ENCODE peak calls at places on chromosomes 13 and 19, in eight cellular contexts. X, Y, Q, S, O, P, V and D are unnamed samples.

GRCh38 chr13:52009985-52010384 is 1.3 kb downstream of the ATP7B start:
- DNase-seq in X (no peak), Y (no peak), Q (no peak), S (no peak), O (no peak), P (no peak), V (no peak), D (no peak)

GRCh38 chr13:34107814-34108213 is 289.9 kb downstream of the RFC3 start:
- DNase-seq in X (peak; percentile 10), Y (no peak), Q (no peak), S (no peak), O (no peak), P (no peak), V (peak; percentile 12), D (no peak)

GRCh38 chr19:7790416-7790815 is 27.4 kb downstream of the CLEC4M start:
- DNase-seq in X (no peak), Y (no peak), Q (no peak), S (no peak), O (no peak), P (no peak), V (no peak), D (no peak)

GRCh38 chr19:51799311-51799997 is 4.5 kb downstream of the FPR3 start:
- DNase-seq in X (peak; percentile 100), Y (no peak), Q (peak; percentile 65), S (no peak), O (no peak), P (peak; percentile 96), V (peak; percentile 94), D (peak; percentile 87)

GRCh38 chr19:4911786-4912672 is 2.7 kb downstream of the UHRF1 start:
- DNase-seq in X (peak; percentile 100), Y (peak; percentile 95), Q (peak; percentile 45), S (peak; percentile 75), O (peak; percentile 90), P (no peak), V (peak; percentile 99), D (peak; percentile 100)

GRCh38 chr13:46170268-46170667 is 11.7 kb downstream of the LCP1 start:
- DNase-seq in X (no peak), Y (no peak), Q (peak; percentile 32), S (no peak), O (no peak), P (no peak), V (no peak), D (no peak)

GRCh38 chr19:58562126-58563033 is 4.0 kb upstream of the UBE2M start:
- DNase-seq in X (peak; percentile 40), Y (no peak), Q (peak; percentile 55), S (no peak), O (no peak), P (no peak), V (peak; percentile 34), D (no peak)

GRCh38 chr13:73844986-73845385 is 289.2 kb downstream of the KLF12 start:
- DNase-seq in X (peak; percentile 47), Y (no peak), Q (no peak), S (no peak), O (no peak), P (no peak), V (peak; percentile 32), D (no peak)

GRCh38 chr19:53076984-53077383 is 26.2 kb downstream of the ZNF160 start:
- DNase-seq in X (peak; percentile 88), Y (no peak), Q (peak; percentile 49), S (peak; percentile 25), O (no peak), P (no peak), V (peak; percentile 45), D (no peak)

GRCh38 chr13:27921961-27922910 is 2.4 kb downstream of the PDX1 start:
- DNase-seq in X (no peak), Y (no peak), Q (no peak), S (no peak), O (no peak), P (no peak), V (no peak), D (no peak)

GRCh38 chr13:78497702-78498319 is 105.5 kb downstream of the POU4F1 start:
- DNase-seq in X (no peak), Y (no peak), Q (no peak), S (no peak), O (no peak), P (no peak), V (no peak), D (no peak)

GRCh38 chr19:2230807-2231533 is 5.2 kb downstream of the PLEKHJ1 start:
- DNase-seq in X (no peak), Y (no peak), Q (no peak), S (no peak), O (no peak), P (no peak), V (no peak), D (no peak)

GRCh38 chr13:44904982-44905381 is 84.3 kb downstream of the NUFIP1 start:
- DNase-seq in X (peak; percentile 98), Y (peak; percentile 74), Q (peak; percentile 23), S (no peak), O (peak; percentile 32), P (no peak), V (peak; percentile 98), D (peak; percentile 83)

GRCh38 chr19:5956323-5956722 is 21.6 kb downstream of the RANBP3 start:
- DNase-seq in X (no peak), Y (no peak), Q (no peak), S (no peak), O (no peak), P (no peak), V (no peak), D (no peak)

GRCh38 chr19:34345934-34346333 is 19.1 kb upstream of the GPI start:
- DNase-seq in X (peak; percentile 75), Y (no peak), Q (peak; percentile 63), S (peak; percentile 82), O (peak; percentile 91), P (no peak), V (peak; percentile 67), D (no peak)

GRCh38 chr13:23921451-23921888 is 24.2 kb upstream of the C1QTNF9B start:
- DNase-seq in X (peak; percentile 76), Y (peak; percentile 70), Q (no peak), S (peak; percentile 5), O (no peak), P (no peak), V (peak; percentile 53), D (no peak)

DNA sequence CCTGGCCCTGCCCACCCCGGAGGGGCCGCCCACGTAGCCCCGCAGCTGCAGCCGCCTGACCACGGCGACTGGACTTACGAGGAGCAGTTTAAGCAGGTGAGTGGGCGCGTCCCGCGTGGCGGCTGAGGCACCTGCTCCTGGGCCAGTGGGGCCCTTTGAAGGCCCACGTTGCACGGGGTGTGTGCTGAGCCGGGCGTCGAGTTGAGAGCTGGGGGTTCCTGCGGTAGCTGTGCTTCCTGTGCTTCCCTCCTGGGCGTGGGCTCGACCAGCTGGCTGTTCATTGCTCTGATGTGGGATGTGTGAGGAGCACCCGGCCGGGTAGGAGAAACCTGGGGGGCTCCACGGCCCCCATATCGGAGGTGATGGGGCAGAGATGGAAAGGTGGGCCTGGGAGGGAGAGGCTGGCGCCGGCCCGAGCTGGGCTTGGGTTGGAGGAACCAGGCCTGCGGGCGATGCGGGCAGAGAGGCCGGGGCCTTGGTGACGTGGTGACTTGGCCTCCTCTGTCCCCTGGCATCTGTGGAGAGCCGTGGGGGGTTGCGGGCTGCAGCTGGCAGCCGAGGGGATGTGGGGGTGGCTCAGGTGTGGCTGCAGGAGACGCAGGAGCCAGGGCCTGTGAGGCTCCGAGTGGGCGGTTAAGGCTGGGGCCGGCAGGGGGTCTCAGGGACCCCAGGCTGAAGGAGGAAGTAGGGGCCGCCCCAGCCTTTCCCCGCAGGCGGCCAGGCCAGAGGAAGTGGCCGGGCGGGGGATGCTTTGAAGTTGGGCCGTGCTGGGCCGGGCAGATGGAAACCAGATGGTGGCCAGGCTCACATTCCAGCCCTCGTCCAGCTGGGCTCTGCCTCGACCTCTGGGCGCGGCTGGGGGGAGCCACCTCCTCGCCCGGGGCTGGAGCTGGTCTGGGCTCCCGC is 7.1 kb downstream of the ARID3A start:
- DNase-seq in X (peak; percentile 98), Y (no peak), Q (peak; percentile 66), S (no peak), O (no peak), P (no peak), V (peak; percentile 94), D (peak; percentile 26)
- TF ChIP-seq CTCF in X (no peak), Y (no peak), Q (no peak), S (no peak), O (no peak), P (no peak), V (no peak), D (no peak)

GRCh38 chr13:31755803-31756212 is 16.5 kb downstream of the RXFP2 start:
- DNase-seq in X (peak; percentile 20), Y (peak; percentile 7), Q (no peak), S (no peak), O (no peak), P (no peak), V (no peak), D (no peak)
- H3K4me3 ChIP-seq in X (no peak overlapping the region), Y (no peak overlapping the region), Q (no peak overlapping the region), S (no peak overlapping the region), O (no peak overlapping the region), P (no peak overlapping the region), V (no peak overlapping the region), D (no peak overlapping the region)

GRCh38 chr13:47832458-47832972 is 168.6 kb downstream of the SUCLA2 start:
- DNase-seq in X (no peak), Y (no peak), Q (no peak), S (no peak), O (no peak), P (peak; percentile 91), V (no peak), D (no peak)
- TF ChIP-seq CTCF in X (peak; percentile 7), Y (no peak), Q (no peak), S (peak; percentile 28), O (no peak), P (no peak), V (no peak), D (no peak)

GRCh38 chr19:49422407-49423277 is 599 bp downstream of the PTH2 start:
- DNase-seq in X (peak; percentile 20), Y (no peak), Q (peak; percentile 36), S (no peak), O (peak; percentile 66), P (no peak), V (no peak), D (no peak)
- H3K4me3 ChIP-seq in X (no peak overlapping the region), Y (no peak overlapping the region), Q (no peak overlapping the region), S (no peak overlapping the region), O (peak overlapping the region; percentile 38), P (peak overlapping the region; percentile 38), V (no peak overlapping the region), D (no peak overlapping the region)

GRCh38 chr13:91347996-91348905 is 764 bp downstream of the MIR17HG start:
- DNase-seq in X (peak; percentile 53), Y (no peak), Q (peak; percentile 42), S (peak; percentile 93), O (peak; percentile 48), P (no peak), V (no peak), D (no peak)
- TF ChIP-seq CTCF in X (no peak), Y (no peak), Q (no peak), S (no peak), O (no peak), P (peak; percentile 29), V (no peak), D (no peak)

GRCh38 chr13:97122381-97122996 is 99.6 kb upstream of the MBNL2 start:
- DNase-seq in X (peak; percentile 80), Y (peak; percentile 42), Q (no peak), S (no peak), O (no peak), P (no peak), V (peak; percentile 69), D (no peak)
- H3K4me3 ChIP-seq in X (no peak overlapping the region), Y (no peak overlapping the region), Q (no peak overlapping the region), S (no peak overlapping the region), O (peak overlapping the region; percentile 14), P (no peak overlapping the region), V (no peak overlapping the region), D (no peak overlapping the region)